ENCODE peak calls at places on chromosomes 11 and 22, in six cellular contexts. T is GM10248, A is lower lobe of right lung, H is tibial nerve, S is spleen, F is A549. R is an unnamed sample.

GRCh38 chr11:32088117-32088941 is 2.5 kb upstream of the RCN1 start:
- DNase-seq in T (no peak), A (no peak), H (peak; percentile 24), S (no peak), F (no peak), R (no peak)

GRCh38 chr11:82775736-82776346 is 42.2 kb upstream of the FAM181B start:
- DNase-seq in T (peak; percentile 56), A (no peak), H (no peak), S (no peak), F (peak; percentile 40), R (no peak)

GRCh38 chr11:123111465-123111864 is 49.5 kb upstream of the HSPA8 start:
- DNase-seq in T (peak; percentile 75), A (no peak), H (no peak), S (no peak), F (peak; percentile 58), R (no peak)

GRCh38 chr22:50315289-50316113 is 8.1 kb upstream of the PLXNB2 start:
- DNase-seq in T (no peak), A (no peak), H (no peak), S (no peak), F (no peak), R (no peak)

GRCh38 chr11:47533690-47534135 is 19.2 kb downstream of the CELF1 start:
- DNase-seq in T (no peak), A (no peak), H (no peak), S (no peak), F (no peak), R (no peak)

GRCh38 chr22:46350646-46351045 is 15.1 kb downstream of the TRMU start:
- DNase-seq in T (no peak), A (peak; percentile 36), H (no peak), S (peak; percentile 63), F (no peak), R (no peak)

GRCh38 chr22:42330953-42331525 is 60.6 kb upstream of the TCF20 start:
- DNase-seq in T (no peak), A (no peak), H (no peak), S (no peak), F (no peak), R (no peak)

GRCh38 chr22:49295851-49296560 is 531.7 kb downstream of the BRD1 start:
- DNase-seq in T (no peak), A (no peak), H (no peak), S (peak; percentile 50), F (no peak), R (no peak)

GRCh38 chr22:30290679-30291333 is 1.5 kb upstream of the CASTOR1 start:
- DNase-seq in T (no peak), A (peak; percentile 87), H (peak; percentile 87), S (peak; percentile 87), F (no peak), R (no peak)

GRCh38 chr11:114463999-114464398 is 24.7 kb downstream of the REXO2 start:
- DNase-seq in T (no peak), A (no peak), H (no peak), S (no peak), F (no peak), R (no peak)

GRCh38 chr11:130212431-130212961 is 52.9 kb downstream of the ST14 start:
- DNase-seq in T (peak; percentile 27), A (peak; percentile 30), H (no peak), S (peak; percentile 74), F (no peak), R (peak; percentile 14)

GRCh38 chr22:45098056-45098455 is 65.7 kb upstream of the NUP50 start:
- DNase-seq in T (no peak), A (no peak), H (no peak), S (no peak), F (no peak), R (no peak)

GRCh38 chr11:22778642-22779041 is 51.0 kb downstream of the SVIP start:
- DNase-seq in T (no peak), A (no peak), H (no peak), S (no peak), F (peak; percentile 11), R (no peak)

GRCh38 chr11:133801356-133801755 is 44.0 kb downstream of the SPATA19 start:
- DNase-seq in T (no peak), A (no peak), H (no peak), S (no peak), F (no peak), R (no peak)

GRCh38 chr11:45252134-45252856 is 33.8 kb downstream of the SYT13 start:
- DNase-seq in T (peak; percentile 57), A (peak; percentile 56), H (no peak), S (no peak), F (peak; percentile 69), R (peak; percentile 22)

GRCh38 chr11:91158297-91158696 is 935.4 kb upstream of the CHORDC1 start:
- DNase-seq in T (no peak), A (no peak), H (no peak), S (no peak), F (no peak), R (no peak)

GRCh38 chr11:44833869-44834452 is 107.2 kb downstream of the TSPAN18 start:
- DNase-seq in T (no peak), A (no peak), H (no peak), S (no peak), F (no peak), R (no peak)

GRCh38 chr11:14418801-14419417 is 59.9 kb upstream of the RRAS2 start:
- DNase-seq in T (peak; percentile 30), A (no peak), H (no peak), S (no peak), F (peak; percentile 67), R (no peak)

GRCh38 chr22:46007003-46007847 is 30.3 kb upstream of the WNT7B start:
- DNase-seq in T (no peak), A (peak; percentile 75), H (no peak), S (peak; percentile 89), F (peak; percentile 66), R (no peak)

GRCh38 chr22:38965614-38966378 is 8.4 kb downstream of the APOBEC3A start:
- DNase-seq in T (no peak), A (no peak), H (no peak), S (peak; percentile 63), F (no peak), R (no peak)

GRCh38 chr11:84261707-84262106 is 975.5 kb upstream of the CCDC90B start:
- DNase-seq in T (no peak), A (no peak), H (no peak), S (no peak), F (no peak), R (no peak)
- TF ChIP-seq CTCF in T (no peak), A (peak; percentile 36), H (no peak), S (no peak), F (no peak), R (no peak)

GRCh38 chr11:34890812-34891211 is 25.4 kb downstream of the APIP start:
- DNase-seq in T (peak; percentile 21), A (no peak), H (no peak), S (no peak), F (peak; percentile 68), R (no peak)
- TF ChIP-seq CTCF in T (peak; percentile 39), A (peak; percentile 43), H (peak; percentile 60), S (no peak), F (peak; percentile 81), R (no peak)

GRCh38 chr11:110243804-110244203 is 52.6 kb downstream of the RDX start:
- DNase-seq in T (no peak), A (no peak), H (no peak), S (no peak), F (no peak), R (no peak)

GRCh38 chr11:110250168-110250567 is 46.2 kb downstream of the RDX start:
- DNase-seq in T (no peak), A (no peak), H (no peak), S (no peak), F (no peak), R (no peak)

GRCh38 chr11:110251837-110252236 is 44.6 kb downstream of the RDX start:
- DNase-seq in T (no peak), A (no peak), H (no peak), S (no peak), F (peak; percentile 31), R (no peak)

GRCh38 chr11:110253525-110253924 is 42.9 kb downstream of the RDX start:
- DNase-seq in T (no peak), A (no peak), H (no peak), S (no peak), F (no peak), R (no peak)

DNA sequence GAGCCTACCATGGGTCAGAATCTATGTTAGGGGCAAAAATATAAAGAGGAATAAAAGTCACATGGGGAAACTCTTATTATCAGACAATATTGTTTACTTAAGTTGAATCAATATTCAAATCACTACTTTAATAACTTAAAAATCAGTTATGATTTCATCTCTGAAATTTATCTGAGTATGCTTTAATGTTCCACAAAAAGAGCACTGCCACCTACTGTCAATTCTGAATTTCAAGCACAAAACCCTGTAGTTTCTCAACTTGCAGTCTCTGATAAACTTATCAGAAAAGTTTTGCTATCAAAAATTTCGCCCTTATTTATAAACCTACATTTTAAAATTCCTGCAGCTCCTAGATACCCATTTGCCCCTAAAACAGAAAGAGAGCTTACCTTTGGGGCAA is 47.3 kb downstream of the RDX start:
- DNase-seq in T (no peak), A (no peak), H (no peak), S (no peak), F (no peak), R (no peak)
- TF ChIP-seq CTCF in T (peak; percentile 24), A (peak; percentile 18), H (no peak), S (no peak), F (peak; percentile 45), R (no peak)

GRCh38 chr22:27022256-27022655 is 364.9 kb downstream of the MIAT start:
- DNase-seq in T (no peak), A (no peak), H (no peak), S (no peak), F (no peak), R (no peak)
- TF ChIP-seq CTCF in T (no peak), A (no peak), H (no peak), S (no peak), F (no peak), R (no peak)

DNA sequence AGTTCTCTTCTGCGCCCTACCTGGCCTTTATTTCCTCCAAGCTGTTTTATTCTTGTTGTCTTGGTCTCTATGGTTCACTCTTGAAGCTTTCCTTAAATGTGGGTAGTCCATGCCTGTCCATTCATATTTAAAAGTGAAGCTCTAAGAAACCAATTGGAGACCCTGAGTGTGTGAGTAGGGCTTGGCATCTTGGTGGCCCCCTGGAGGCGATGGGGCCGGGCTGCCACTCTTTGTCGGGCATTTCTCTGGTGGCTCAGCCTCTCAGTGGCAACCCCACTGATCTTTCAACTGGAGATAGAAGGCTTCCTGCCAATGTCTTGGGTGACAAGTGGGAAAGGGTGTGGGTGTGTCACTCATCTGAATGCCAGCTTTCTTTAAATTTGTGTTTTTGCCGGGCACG is 9.1 kb downstream of the TRPT1 start:
- DNase-seq in T (no peak), A (no peak), H (no peak), S (no peak), F (no peak), R (no peak)
- TF ChIP-seq CTCF in T (no peak), A (no peak), H (no peak), S (no peak), F (no peak), R (no peak)

GRCh38 chr11:17477361-17477760 is 716 bp upstream of the ABCC8 start:
- DNase-seq in T (no peak), A (no peak), H (no peak), S (no peak), F (no peak), R (no peak)
- TF ChIP-seq CTCF in T (no peak), A (no peak), H (no peak), S (no peak), F (no peak), R (no peak)

DNA sequence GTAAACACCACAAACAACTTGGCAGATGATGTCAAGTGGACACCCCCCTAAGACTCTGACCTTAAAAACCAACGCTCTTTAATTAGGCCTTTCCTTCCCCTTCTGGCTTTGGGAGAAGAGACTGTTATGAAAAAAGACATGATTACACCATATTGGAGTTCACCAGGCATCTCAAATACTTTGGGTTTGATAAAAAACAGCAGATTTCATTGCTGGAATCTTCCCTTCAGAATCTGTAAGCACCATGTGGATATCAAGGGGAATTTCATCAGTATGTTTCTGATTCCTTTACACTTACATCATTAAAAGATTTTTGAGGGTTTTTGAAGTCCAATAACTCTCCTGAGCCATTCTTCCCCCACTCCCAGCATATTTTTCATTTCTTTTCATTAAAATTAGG is 85.6 kb downstream of the KIRREL3 start:
- DNase-seq in T (no peak), A (no peak), H (no peak), S (no peak), F (no peak), R (no peak)
- TF ChIP-seq CTCF in T (no peak), A (no peak), H (no peak), S (no peak), F (no peak), R (no peak)

R was measured in activated B cell treated with CpG ODN at 0.5 μM for 24 hours.